ENCODE peak calls at places on chromosomes 7 and 10, in five cellular contexts. Z, J, C, Q and K are unnamed samples.

GRCh38 chr7:79308176-79308575 is 145.3 kb downstream of the MAGI2 start:
- ATAC-seq in Q (peak; percentile 88), J (no peak), C (no peak), Z (no peak), K (peak; percentile 51)

GRCh38 chr10:72687035-72687434 is 4.9 kb upstream of the MCU start:
- ATAC-seq in C (no peak), Q (no peak), Z (no peak), J (no peak), K (no peak)

GRCh38 chr7:27735165-27735564 is 4.8 kb upstream of the TAX1BP1 start:
- ATAC-seq in C (no peak), Q (no peak), Z (no peak), J (no peak), K (no peak)

GRCh38 chr10:118594392-118595063 is 920 bp downstream of the PRLHR start:
- ATAC-seq in C (peak; percentile 49), Z (peak; percentile 50), J (peak; percentile 72), Q (peak; percentile 64), K (peak; percentile 63)

GRCh38 chr7:12524794-12525386 is 45.6 kb upstream of the SCIN start:
- ATAC-seq in C (no peak), Q (peak; percentile 54), Z (no peak), J (peak; percentile 43), K (no peak)

GRCh38 chr7:7710469-7710868 is 7.9 kb downstream of the RPA3 start:
- ATAC-seq in C (no peak), Z (no peak), Q (no peak), J (no peak), K (no peak)

GRCh38 chr10:32244421-32245207 is 102.3 kb downstream of the EPC1 start:
- ATAC-seq in J (peak; percentile 98), C (peak; percentile 96), Q (no peak), Z (no peak), K (no peak)

GRCh38 chr10:36141786-36142560 is 499.9 kb upstream of the FZD8 start:
- ATAC-seq in J (no peak), Q (no peak), Z (no peak), C (no peak), K (no peak)

GRCh38 chr10:13769926-13770325 is 183.2 kb downstream of the PRPF18 start:
- ATAC-seq in J (no peak), C (no peak), Q (no peak), Z (no peak), K (no peak)

GRCh38 chr10:13761490-13762091 is 174.8 kb downstream of the PRPF18 start:
- ATAC-seq in C (no peak), Q (no peak), Z (no peak), J (peak; percentile 62), K (no peak)

GRCh38 chr10:93420091-93420490 is 62.0 kb downstream of the MYOF start:
- ATAC-seq in Q (no peak), C (no peak), Z (no peak), J (no peak), K (peak; percentile 37)

GRCh38 chr10:73793456-73793855 is 8.1 kb downstream of the ZSWIM8 start:
- ATAC-seq in J (no peak), Z (no peak), C (no peak), Q (no peak), K (no peak)

GRCh38 chr10:98388086-98388655 is 26.8 kb downstream of the PYROXD2 start:
- ATAC-seq in Z (no peak), C (no peak), J (no peak), Q (no peak), K (no peak)

GRCh38 chr10:128859738-128860386 is 607.2 kb upstream of the MGMT start:
- ATAC-seq in J (no peak), Q (no peak), C (no peak), Z (no peak), K (no peak)

GRCh38 chr7:112023282-112023681 is 182.9 kb downstream of the DOCK4 start:
- ATAC-seq in Z (no peak), J (no peak), Q (no peak), C (no peak), K (no peak)

GRCh38 chr10:119549247-119549999 is 6.9 kb upstream of the RGS10 start:
- ATAC-seq in C (no peak), J (no peak), Z (no peak), Q (no peak), K (no peak)

GRCh38 chr10:113866551-113867394 is 12.3 kb downstream of the NHLRC2 start:
- ATAC-seq in Q (no peak), Z (no peak), J (no peak), C (no peak), K (no peak)

GRCh38 chr7:149856583-149856982 is 17.2 kb upstream of the ATP6V0E2 start:
- ATAC-seq in J (peak; percentile 92), C (peak; percentile 88), Z (peak; percentile 80), Q (no peak), K (no peak)

GRCh38 chr7:36086571-36086970 is 66.5 kb upstream of the EEPD1 start:
- ATAC-seq in Z (no peak), J (no peak), Q (no peak), C (no peak), K (no peak)

GRCh38 chr10:129626309-129626708 is 159.3 kb downstream of the MGMT start:
- ATAC-seq in C (no peak), Z (no peak), J (no peak), Q (no peak), K (no peak)

GRCh38 chr10:44857363-44858016 is 53.6 kb upstream of the TMEM72 start:
- ATAC-seq in J (peak; percentile 89), Z (peak; percentile 82), C (peak; percentile 67), Q (peak; percentile 44), K (peak; percentile 56)

GRCh38 chr10:71084061-71084817 is 128.1 kb upstream of the UNC5B start:
- ATAC-seq in Z (no peak), J (no peak), Q (no peak), C (no peak), K (no peak)

GRCh38 chr7:40680657-40681056 is 545.9 kb downstream of the SUGCT start:
- ATAC-seq in Q (peak; percentile 77), Z (no peak), C (peak; percentile 61), J (peak; percentile 64), K (no peak)

GRCh38 chr10:17428616-17429097 is 25.7 kb downstream of the ST8SIA6 start:
- ATAC-seq in Q (no peak), J (peak; percentile 88), C (peak; percentile 77), Z (peak; percentile 92), K (no peak)

GRCh38 chr7:123533929-123534382 is 439 bp downstream of the IQUB start:
- ATAC-seq in C (no peak), J (peak; percentile 6), Q (peak; percentile 25), Z (peak; percentile 34), K (no peak)

GRCh38 chr7:138325434-138325833 is 134.6 kb upstream of the TRIM24 start:
- ATAC-seq in Q (no peak), C (no peak), Z (no peak), J (no peak), K (no peak)

GRCh38 chr10:94489107-94489506 is 56.5 kb upstream of the HELLS start:
- ATAC-seq in Z (no peak), Q (no peak), J (no peak), C (no peak), K (no peak)

GRCh38 chr7:109387530-109387929 is 817.9 kb downstream of the DNAJB9 start:
- ATAC-seq in J (no peak), C (peak; percentile 15), Q (no peak), Z (no peak), K (no peak)

GRCh38 chr7:85320699-85321476 is 134.0 kb upstream of the SEMA3D start:
- ATAC-seq in C (no peak), Q (no peak), Z (no peak), J (no peak), K (no peak)

GRCh38 chr7:17822557-17823173 is 117.6 kb downstream of the SNX13 start:
- ATAC-seq in J (no peak), Z (no peak), Q (no peak), C (no peak), K (no peak)